ENCODE peak calls at places on chromosome 18, in six cellular contexts. P is hippocampal formation, M is ureter, R is anterior cingulate cortex, S is pancreas, N is left ventricle myocardium inferior. C is an unnamed sample.

GRCh38 chr18:69387181-69387580 is 13.5 kb upstream of the DOK6 start:
- DNase-seq in S (no peak), P (no peak), M (no peak), R (no peak), N (no peak), C (no peak)

GRCh38 chr18:2150566-2150965 is 420.7 kb downstream of the METTL4 start:
- DNase-seq in R (no peak), M (no peak), S (no peak), P (no peak), N (no peak), C (no peak)

GRCh38 chr18:48124857-48125626 is 194.6 kb upstream of the SMAD2 start:
- DNase-seq in N (no peak), P (no peak), M (no peak), R (no peak), S (no peak), C (no peak)

GRCh38 chr18:34809697-34810096 is 99.6 kb downstream of the DTNA start:
- DNase-seq in S (peak; percentile 22), P (peak; percentile 63), M (no peak), R (no peak), N (peak; percentile 55), C (no peak)

GRCh38 chr18:69659142-69659651 is 258.5 kb downstream of the DOK6 start:
- DNase-seq in M (no peak), P (no peak), R (no peak), N (no peak), S (no peak), C (no peak)

GRCh38 chr18:55499526-55499925 is 88.5 kb downstream of the TCF4 start:
- DNase-seq in N (no peak), P (no peak), R (no peak), M (no peak), S (no peak), C (no peak)

GRCh38 chr18:11976882-11977281 is 4.4 kb upstream of the IMPA2 start:
- DNase-seq in S (no peak), M (no peak), P (no peak), R (no peak), N (no peak), C (no peak)

GRCh38 chr18:48927286-48928080 is 23.3 kb downstream of the SMAD7 start:
- DNase-seq in N (no peak), M (no peak), P (no peak), S (no peak), R (no peak), C (no peak)

C was measured in left lobe of liver.